ENCODE peak calls at places on chromosomes 4 and X, in nine cellular contexts. One of them, this sample, is unnamed.

GRCh38 chrX:74493806-74494205 is 72.5 kb downstream of the SLC16A2 start:
- DNase-seq in activated CD4-positive, alpha-beta T cell treated with anti-CD3 and anti-CD28 coated beads for 4 hours: no peak
- DNase-seq in LoVo: no peak
- DNase-seq in progenitor cell of endocrine pancreas: no peak
- DNase-seq in DMS53: no peak
- DNase-seq in posterior cingulate gyrus: peak; percentile 27
- DNase-seq in left colon: no peak
- DNase-seq in EL: no peak
- DNase-seq in ELR: no peak
- DNase-seq in this sample: no peak

GRCh38 chr4:176561368-176561767 is 231.4 kb downstream of the VEGFC start:
- DNase-seq in activated CD4-positive, alpha-beta T cell treated with anti-CD3 and anti-CD28 coated beads for 4 hours: no peak
- DNase-seq in LoVo: no peak
- DNase-seq in progenitor cell of endocrine pancreas: no peak
- DNase-seq in DMS53: no peak
- DNase-seq in posterior cingulate gyrus: no peak
- DNase-seq in left colon: no peak
- DNase-seq in EL: no peak
- DNase-seq in ELR: no peak
- DNase-seq in this sample: no peak

GRCh38 chrX:134990475-134991473 is at the start of gene SMIM10:
- DNase-seq in activated CD4-positive, alpha-beta T cell treated with anti-CD3 and anti-CD28 coated beads for 4 hours: peak; percentile 3
- DNase-seq in LoVo: no peak
- DNase-seq in progenitor cell of endocrine pancreas: peak; percentile 10
- DNase-seq in DMS53: peak; percentile 74
- DNase-seq in posterior cingulate gyrus: peak; percentile 15
- DNase-seq in left colon: peak; percentile 57
- DNase-seq in EL: peak; percentile 87
- DNase-seq in ELR: peak; percentile 85
- DNase-seq in this sample: peak; percentile 51

GRCh38 chr4:5524900-5525299 is 183.5 kb downstream of the EVC2 start:
- DNase-seq in activated CD4-positive, alpha-beta T cell treated with anti-CD3 and anti-CD28 coated beads for 4 hours: no peak
- DNase-seq in LoVo: no peak
- DNase-seq in progenitor cell of endocrine pancreas: no peak
- DNase-seq in DMS53: peak; percentile 57
- DNase-seq in posterior cingulate gyrus: no peak
- DNase-seq in left colon: no peak
- DNase-seq in EL: peak; percentile 58
- DNase-seq in ELR: no peak
- DNase-seq in this sample: peak; percentile 86

GRCh38 chrX:2967584-2967983 is 38.4 kb upstream of the ARSD start:
- DNase-seq in activated CD4-positive, alpha-beta T cell treated with anti-CD3 and anti-CD28 coated beads for 4 hours: no peak
- DNase-seq in LoVo: no peak
- DNase-seq in progenitor cell of endocrine pancreas: no peak
- DNase-seq in DMS53: peak; percentile 8
- DNase-seq in posterior cingulate gyrus: no peak
- DNase-seq in left colon: peak; percentile 12
- DNase-seq in EL: peak; percentile 0
- DNase-seq in ELR: no peak
- DNase-seq in this sample: no peak

GRCh38 chrX:40244980-40245379 is 147.2 kb upstream of the BCOR start:
- DNase-seq in activated CD4-positive, alpha-beta T cell treated with anti-CD3 and anti-CD28 coated beads for 4 hours: no peak
- DNase-seq in LoVo: no peak
- DNase-seq in progenitor cell of endocrine pancreas: no peak
- DNase-seq in DMS53: peak; percentile 20
- DNase-seq in posterior cingulate gyrus: no peak
- DNase-seq in left colon: no peak
- DNase-seq in EL: no peak
- DNase-seq in ELR: peak; percentile 2
- DNase-seq in this sample: no peak

GRCh38 chr4:73740353-73740778 is at the start of gene CXCL8:
- DNase-seq in activated CD4-positive, alpha-beta T cell treated with anti-CD3 and anti-CD28 coated beads for 4 hours: no peak
- DNase-seq in LoVo: peak; percentile 87
- DNase-seq in progenitor cell of endocrine pancreas: no peak
- DNase-seq in DMS53: peak; percentile 87
- DNase-seq in posterior cingulate gyrus: no peak
- DNase-seq in left colon: peak; percentile 71
- DNase-seq in EL: peak; percentile 94
- DNase-seq in ELR: peak; percentile 98
- DNase-seq in this sample: peak; percentile 86

GRCh38 chrX:130771648-130772312 is 131.2 kb downstream of the ENOX2 start:
- DNase-seq in activated CD4-positive, alpha-beta T cell treated with anti-CD3 and anti-CD28 coated beads for 4 hours: no peak
- DNase-seq in LoVo: no peak
- DNase-seq in progenitor cell of endocrine pancreas: no peak
- DNase-seq in DMS53: peak; percentile 24
- DNase-seq in posterior cingulate gyrus: no peak
- DNase-seq in left colon: no peak
- DNase-seq in EL: no peak
- DNase-seq in ELR: no peak
- DNase-seq in this sample: no peak

GRCh38 chrX:107117993-107118321 is 665 bp downstream of the RBM41 start:
- DNase-seq in activated CD4-positive, alpha-beta T cell treated with anti-CD3 and anti-CD28 coated beads for 4 hours: no peak
- DNase-seq in LoVo: no peak
- DNase-seq in progenitor cell of endocrine pancreas: no peak
- DNase-seq in DMS53: no peak
- DNase-seq in posterior cingulate gyrus: no peak
- DNase-seq in left colon: no peak
- DNase-seq in EL: peak; percentile 1
- DNase-seq in ELR: peak; percentile 10
- DNase-seq in this sample: no peak

GRCh38 chr4:176001171-176002006 is 64.3 kb upstream of the WDR17 start:
- DNase-seq in activated CD4-positive, alpha-beta T cell treated with anti-CD3 and anti-CD28 coated beads for 4 hours: no peak
- DNase-seq in LoVo: no peak
- DNase-seq in progenitor cell of endocrine pancreas: peak; percentile 48
- DNase-seq in DMS53: peak; percentile 60
- DNase-seq in posterior cingulate gyrus: peak; percentile 74
- DNase-seq in left colon: peak; percentile 23
- DNase-seq in EL: peak; percentile 28
- DNase-seq in ELR: peak; percentile 46
- DNase-seq in this sample: peak; percentile 16

GRCh38 chr4:38254825-38255224 is 294.6 kb downstream of the PTTG2 start:
- DNase-seq in activated CD4-positive, alpha-beta T cell treated with anti-CD3 and anti-CD28 coated beads for 4 hours: no peak
- DNase-seq in LoVo: no peak
- DNase-seq in progenitor cell of endocrine pancreas: no peak
- DNase-seq in DMS53: no peak
- DNase-seq in posterior cingulate gyrus: no peak
- DNase-seq in left colon: no peak
- DNase-seq in EL: no peak
- DNase-seq in ELR: no peak
- DNase-seq in this sample: no peak

GRCh38 chr4:146159384-146160058 is 16.0 kb upstream of the LSM6 start:
- DNase-seq in activated CD4-positive, alpha-beta T cell treated with anti-CD3 and anti-CD28 coated beads for 4 hours: no peak
- DNase-seq in LoVo: no peak
- DNase-seq in progenitor cell of endocrine pancreas: no peak
- DNase-seq in DMS53: no peak
- DNase-seq in posterior cingulate gyrus: no peak
- DNase-seq in left colon: no peak
- DNase-seq in EL: peak; percentile 3
- DNase-seq in ELR: no peak
- DNase-seq in this sample: no peak

GRCh38 chr4:56308384-56308783 is 78.9 kb downstream of the AASDH start:
- DNase-seq in activated CD4-positive, alpha-beta T cell treated with anti-CD3 and anti-CD28 coated beads for 4 hours: no peak
- DNase-seq in LoVo: no peak
- DNase-seq in progenitor cell of endocrine pancreas: no peak
- DNase-seq in DMS53: no peak
- DNase-seq in posterior cingulate gyrus: no peak
- DNase-seq in left colon: no peak
- DNase-seq in EL: no peak
- DNase-seq in ELR: no peak
- DNase-seq in this sample: no peak

GRCh38 chr4:139558235-139559094 is 2.4 kb upstream of the SETD7 start:
- DNase-seq in activated CD4-positive, alpha-beta T cell treated with anti-CD3 and anti-CD28 coated beads for 4 hours: no peak
- DNase-seq in LoVo: no peak
- DNase-seq in progenitor cell of endocrine pancreas: no peak
- DNase-seq in DMS53: no peak
- DNase-seq in posterior cingulate gyrus: no peak
- DNase-seq in left colon: no peak
- DNase-seq in EL: no peak
- DNase-seq in ELR: no peak
- DNase-seq in this sample: no peak

GRCh38 chrX:115649461-115650063 is 88.6 kb downstream of the PLS3 start:
- DNase-seq in activated CD4-positive, alpha-beta T cell treated with anti-CD3 and anti-CD28 coated beads for 4 hours: no peak
- DNase-seq in LoVo: no peak
- DNase-seq in progenitor cell of endocrine pancreas: no peak
- DNase-seq in DMS53: peak; percentile 2
- DNase-seq in posterior cingulate gyrus: no peak
- DNase-seq in left colon: no peak
- DNase-seq in EL: no peak
- DNase-seq in ELR: no peak
- DNase-seq in this sample: no peak

GRCh38 chr4:68895561-68896198 is 55.9 kb downstream of the UGT2A3 start:
- DNase-seq in activated CD4-positive, alpha-beta T cell treated with anti-CD3 and anti-CD28 coated beads for 4 hours: no peak
- DNase-seq in LoVo: no peak
- DNase-seq in progenitor cell of endocrine pancreas: no peak
- DNase-seq in DMS53: no peak
- DNase-seq in posterior cingulate gyrus: no peak
- DNase-seq in left colon: no peak
- DNase-seq in EL: peak; percentile 25
- DNase-seq in ELR: peak; percentile 19
- DNase-seq in this sample: no peak

GRCh38 chrX:103248553-103248952 is 6.4 kb downstream of the TCEAL8 start:
- DNase-seq in activated CD4-positive, alpha-beta T cell treated with anti-CD3 and anti-CD28 coated beads for 4 hours: no peak
- DNase-seq in LoVo: no peak
- DNase-seq in progenitor cell of endocrine pancreas: no peak
- DNase-seq in DMS53: peak; percentile 43
- DNase-seq in posterior cingulate gyrus: no peak
- DNase-seq in left colon: no peak
- DNase-seq in EL: peak; percentile 16
- DNase-seq in ELR: peak; percentile 22
- DNase-seq in this sample: no peak

GRCh38 chr4:82798168-82799005 is at the start of gene SCD5:
- DNase-seq in activated CD4-positive, alpha-beta T cell treated with anti-CD3 and anti-CD28 coated beads for 4 hours: peak; percentile 10
- DNase-seq in LoVo: peak; percentile 81
- DNase-seq in progenitor cell of endocrine pancreas: peak; percentile 36
- DNase-seq in DMS53: peak; percentile 61
- DNase-seq in posterior cingulate gyrus: peak; percentile 87
- DNase-seq in left colon: peak; percentile 61
- DNase-seq in EL: peak; percentile 92
- DNase-seq in ELR: peak; percentile 88
- DNase-seq in this sample: peak; percentile 63

GRCh38 chrX:14942341-14942740 is 69.1 kb downstream of the MOSPD2 start:
- DNase-seq in activated CD4-positive, alpha-beta T cell treated with anti-CD3 and anti-CD28 coated beads for 4 hours: no peak
- DNase-seq in LoVo: no peak
- DNase-seq in progenitor cell of endocrine pancreas: no peak
- DNase-seq in DMS53: no peak
- DNase-seq in posterior cingulate gyrus: no peak
- DNase-seq in left colon: no peak
- DNase-seq in EL: no peak
- DNase-seq in ELR: no peak
- DNase-seq in this sample: no peak

GRCh38 chr4:142160509-142160908 is 524.1 kb downstream of the IL15 start:
- DNase-seq in activated CD4-positive, alpha-beta T cell treated with anti-CD3 and anti-CD28 coated beads for 4 hours: no peak
- DNase-seq in LoVo: no peak
- DNase-seq in progenitor cell of endocrine pancreas: no peak
- DNase-seq in DMS53: no peak
- DNase-seq in posterior cingulate gyrus: no peak
- DNase-seq in left colon: no peak
- DNase-seq in EL: no peak
- DNase-seq in ELR: no peak
- DNase-seq in this sample: peak; percentile 24